ENCODE peak calls at places on chromosomes 7 and 10, in seven cellular contexts. One of them, this sample, is unnamed.

GRCh38 chr7:5694221-5694754 is 87.2 kb downstream of the RNF216 start:
- DNase-seq in HepG2: no peak
- DNase-seq in HCT116: no peak
- DNase-seq in H1: no peak
- DNase-seq in SK-N-SH: no peak
- DNase-seq in K562: no peak
- DNase-seq in GM12878: no peak
- DNase-seq in this sample: no peak

GRCh38 chr7:37759519-37759918 is 76.0 kb downstream of the GPR141 start:
- DNase-seq in HepG2: no peak
- DNase-seq in HCT116: no peak
- DNase-seq in H1: no peak
- DNase-seq in SK-N-SH: no peak
- DNase-seq in K562: no peak
- DNase-seq in GM12878: no peak
- DNase-seq in this sample: no peak

GRCh38 chr10:121574519-121575170 is 23.6 kb downstream of the FGFR2 start:
- DNase-seq in HepG2: no peak
- DNase-seq in HCT116: no peak
- DNase-seq in H1: no peak
- DNase-seq in SK-N-SH: no peak
- DNase-seq in K562: no peak
- DNase-seq in GM12878: no peak
- DNase-seq in this sample: no peak

GRCh38 chr10:100265821-100266485 is 1.5 kb downstream of the CWF19L1 start:
- DNase-seq in HepG2: no peak
- DNase-seq in HCT116: no peak
- DNase-seq in H1: no peak
- DNase-seq in SK-N-SH: no peak
- DNase-seq in K562: no peak
- DNase-seq in GM12878: no peak
- DNase-seq in this sample: no peak

GRCh38 chr7:27193335-27194001 is 6.4 kb downstream of the HOXA13 start:
- DNase-seq in HepG2: no peak
- DNase-seq in HCT116: no peak
- DNase-seq in H1: peak
- DNase-seq in SK-N-SH: no peak
- DNase-seq in K562: no peak
- DNase-seq in GM12878: no peak
- DNase-seq in this sample: no peak

GRCh38 chr10:33117816-33118215 is 159.8 kb upstream of the ITGB1 start:
- DNase-seq in HepG2: no peak
- DNase-seq in HCT116: no peak
- DNase-seq in H1: no peak
- DNase-seq in SK-N-SH: no peak
- DNase-seq in K562: no peak
- DNase-seq in GM12878: no peak
- DNase-seq in this sample: no peak

GRCh38 chr7:156611393-156612010 is 29.1 kb upstream of the RNF32 start:
- DNase-seq in HepG2: no peak
- DNase-seq in HCT116: no peak
- DNase-seq in H1: no peak
- DNase-seq in SK-N-SH: no peak
- DNase-seq in K562: no peak
- DNase-seq in GM12878: no peak
- DNase-seq in this sample: no peak

GRCh38 chr10:31083765-31084184 is 52.1 kb upstream of the ZNF438 start:
- DNase-seq in HepG2: peak
- DNase-seq in HCT116: peak
- DNase-seq in H1: peak
- DNase-seq in SK-N-SH: peak
- DNase-seq in K562: peak
- DNase-seq in GM12878: peak
- DNase-seq in this sample: peak

GRCh38 chr10:121244791-121245190 is 353.5 kb downstream of the FGFR2 start:
- DNase-seq in HepG2: no peak
- DNase-seq in HCT116: no peak
- DNase-seq in H1: no peak
- DNase-seq in SK-N-SH: no peak
- DNase-seq in K562: no peak
- DNase-seq in GM12878: no peak
- DNase-seq in this sample: no peak

DNA sequence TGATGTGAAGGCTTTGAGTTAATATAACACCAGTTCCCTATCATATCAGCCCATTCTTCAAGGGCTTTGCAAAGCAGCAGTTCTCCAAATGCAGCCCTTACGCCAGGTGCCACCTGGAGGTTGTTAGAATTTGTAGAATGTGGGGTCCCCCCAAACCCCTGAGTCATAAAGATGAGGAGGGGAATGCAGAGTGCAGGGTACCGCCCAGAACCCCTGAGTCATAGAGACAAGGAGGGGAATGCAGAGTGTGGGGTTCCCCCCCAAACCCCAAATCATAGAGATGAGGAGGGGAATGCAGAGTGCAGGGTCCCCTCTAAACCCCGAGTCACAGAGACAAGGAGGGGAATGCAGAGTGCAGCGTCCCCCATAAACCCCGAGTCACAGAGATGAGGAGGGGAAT is 605.8 kb downstream of the PTPRN2 start:
- DNase-seq in HepG2: no peak
- DNase-seq in HCT116: no peak
- DNase-seq in H1: no peak
- DNase-seq in SK-N-SH: no peak
- DNase-seq in K562: no peak
- DNase-seq in GM12878: no peak
- DNase-seq in this sample: no peak
- TF ChIP-seq JUND in HepG2: no peak
- TF ChIP-seq JUND in HCT116: no peak
- TF ChIP-seq JUND in H1: no peak
- TF ChIP-seq JUND in SK-N-SH: no peak
- TF ChIP-seq JUND in K562: no peak
- TF ChIP-seq JUND in GM12878: no peak
- TF ChIP-seq JUND in this sample: no peak

GRCh38 chr7:22671177-22671879 is 55.7 kb upstream of the IL6 start:
- DNase-seq in HepG2: no peak
- DNase-seq in HCT116: no peak
- DNase-seq in H1: no peak
- DNase-seq in SK-N-SH: no peak
- DNase-seq in K562: no peak
- DNase-seq in GM12878: no peak
- DNase-seq in this sample: no peak
- TF ChIP-seq JUND in HepG2: no peak
- TF ChIP-seq JUND in HCT116: no peak
- TF ChIP-seq JUND in H1: no peak
- TF ChIP-seq JUND in SK-N-SH: no peak
- TF ChIP-seq JUND in K562: no peak
- TF ChIP-seq JUND in GM12878: no peak
- TF ChIP-seq JUND in this sample: no peak

GRCh38 chr10:6204063-6204340 is 1.3 kb downstream of the PFKFB3 start:
- DNase-seq in HepG2: no peak
- DNase-seq in HCT116: no peak
- DNase-seq in H1: peak
- DNase-seq in SK-N-SH: peak
- DNase-seq in K562: no peak
- DNase-seq in GM12878: no peak
- DNase-seq in this sample: no peak
- TF ChIP-seq JUND in HepG2: no peak
- TF ChIP-seq JUND in HCT116: no peak
- TF ChIP-seq JUND in H1: no peak
- TF ChIP-seq JUND in SK-N-SH: no peak
- TF ChIP-seq JUND in K562: no peak
- TF ChIP-seq JUND in GM12878: no peak
- TF ChIP-seq JUND in this sample: no peak

DNA sequence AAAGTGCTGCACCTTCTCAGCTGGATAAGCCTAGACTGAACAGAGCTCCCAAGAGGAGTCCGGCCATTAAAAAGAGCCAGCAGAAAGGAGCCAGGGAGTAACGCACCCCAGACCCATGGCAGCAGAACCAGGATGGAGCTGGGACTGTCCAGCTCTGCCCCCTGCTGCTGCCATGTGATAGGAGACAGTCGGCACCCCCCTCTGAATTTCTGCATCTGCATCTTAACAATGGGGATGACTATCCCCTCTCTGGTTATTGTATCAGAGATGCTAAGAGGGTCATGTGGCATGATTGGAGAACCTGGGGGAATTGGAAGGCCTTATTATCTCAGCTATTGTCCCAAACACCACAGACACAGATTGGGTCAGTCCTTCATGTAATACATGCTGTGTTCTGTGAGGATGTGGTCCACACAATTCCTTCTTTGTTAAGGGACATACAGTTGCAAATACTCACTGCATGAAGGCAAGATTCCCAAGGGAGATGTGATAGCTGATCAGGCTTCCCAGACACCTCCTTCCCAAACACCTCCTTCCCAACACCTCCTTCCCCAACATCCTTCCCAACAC is 29.3 kb downstream of the PLEKHS1 start:
- DNase-seq in HepG2: no peak
- DNase-seq in HCT116: no peak
- DNase-seq in H1: no peak
- DNase-seq in SK-N-SH: peak
- DNase-seq in K562: no peak
- DNase-seq in GM12878: no peak
- DNase-seq in this sample: no peak
- TF ChIP-seq JUND in HepG2: no peak
- TF ChIP-seq JUND in HCT116: no peak
- TF ChIP-seq JUND in H1: no peak
- TF ChIP-seq JUND in SK-N-SH: no peak
- TF ChIP-seq JUND in K562: no peak
- TF ChIP-seq JUND in GM12878: no peak
- TF ChIP-seq JUND in this sample: no peak

GRCh38 chr10:90847436-90847835 is 10.4 kb downstream of the HTR7 start:
- DNase-seq in HepG2: no peak
- DNase-seq in HCT116: peak
- DNase-seq in H1: no peak
- DNase-seq in SK-N-SH: no peak
- DNase-seq in K562: no peak
- DNase-seq in GM12878: no peak
- DNase-seq in this sample: peak
- TF ChIP-seq JUND in HepG2: no peak
- TF ChIP-seq JUND in HCT116: peak
- TF ChIP-seq JUND in H1: no peak
- TF ChIP-seq JUND in SK-N-SH: no peak
- TF ChIP-seq JUND in K562: no peak
- TF ChIP-seq JUND in GM12878: no peak
- TF ChIP-seq JUND in this sample: no peak

DNA sequence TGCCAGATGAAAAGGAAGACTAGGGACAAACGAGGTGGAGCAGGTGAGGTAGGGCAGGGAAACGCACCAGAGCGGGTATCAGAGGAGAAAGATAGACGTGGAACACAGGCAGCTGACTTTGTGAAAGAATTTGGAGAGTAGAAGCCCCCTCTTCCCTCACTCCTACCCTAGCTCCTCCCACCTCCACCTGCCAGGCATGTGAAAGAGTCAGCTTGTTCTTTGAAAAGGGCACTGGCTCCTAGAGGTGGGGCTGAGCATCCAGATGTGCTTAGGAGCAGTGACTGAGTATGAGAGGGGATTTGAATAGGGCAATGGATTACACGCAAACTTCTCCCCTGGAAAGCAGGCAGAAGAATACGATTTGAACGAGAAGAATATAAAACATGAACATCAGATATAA is 174.2 kb upstream of the INHBA start:
- DNase-seq in HepG2: no peak
- DNase-seq in HCT116: no peak
- DNase-seq in H1: no peak
- DNase-seq in SK-N-SH: no peak
- DNase-seq in K562: no peak
- DNase-seq in GM12878: no peak
- DNase-seq in this sample: no peak
- TF ChIP-seq JUND in HepG2: no peak
- TF ChIP-seq JUND in HCT116: no peak
- TF ChIP-seq JUND in H1: no peak
- TF ChIP-seq JUND in SK-N-SH: no peak
- TF ChIP-seq JUND in K562: no peak
- TF ChIP-seq JUND in GM12878: no peak
- TF ChIP-seq JUND in this sample: no peak

DNA sequence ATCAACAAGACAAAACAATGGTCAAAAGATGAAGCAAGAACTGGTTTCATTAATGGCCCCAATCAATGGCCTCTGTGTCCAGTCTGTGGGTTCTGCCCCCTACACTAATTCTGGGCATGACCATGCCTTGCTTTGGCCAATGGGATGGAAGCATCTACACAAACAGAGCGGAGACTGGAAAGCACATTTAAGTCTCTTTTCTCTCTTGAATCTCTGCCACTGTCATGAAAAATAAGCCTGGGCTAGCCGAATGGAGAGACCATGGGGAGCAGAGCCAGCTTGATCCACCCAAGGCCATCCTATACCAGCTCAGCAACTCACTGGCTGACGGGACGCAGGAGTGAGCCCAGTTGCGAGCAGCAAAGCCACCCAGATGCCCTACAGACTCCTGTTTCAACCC is 30.9 kb downstream of the ANKRD16 start:
- DNase-seq in HepG2: no peak
- DNase-seq in HCT116: no peak
- DNase-seq in H1: no peak
- DNase-seq in SK-N-SH: no peak
- DNase-seq in K562: no peak
- DNase-seq in GM12878: no peak
- DNase-seq in this sample: no peak
- TF ChIP-seq JUND in HepG2: no peak
- TF ChIP-seq JUND in HCT116: no peak
- TF ChIP-seq JUND in H1: no peak
- TF ChIP-seq JUND in SK-N-SH: no peak
- TF ChIP-seq JUND in K562: no peak
- TF ChIP-seq JUND in GM12878: no peak
- TF ChIP-seq JUND in this sample: no peak

DNA sequence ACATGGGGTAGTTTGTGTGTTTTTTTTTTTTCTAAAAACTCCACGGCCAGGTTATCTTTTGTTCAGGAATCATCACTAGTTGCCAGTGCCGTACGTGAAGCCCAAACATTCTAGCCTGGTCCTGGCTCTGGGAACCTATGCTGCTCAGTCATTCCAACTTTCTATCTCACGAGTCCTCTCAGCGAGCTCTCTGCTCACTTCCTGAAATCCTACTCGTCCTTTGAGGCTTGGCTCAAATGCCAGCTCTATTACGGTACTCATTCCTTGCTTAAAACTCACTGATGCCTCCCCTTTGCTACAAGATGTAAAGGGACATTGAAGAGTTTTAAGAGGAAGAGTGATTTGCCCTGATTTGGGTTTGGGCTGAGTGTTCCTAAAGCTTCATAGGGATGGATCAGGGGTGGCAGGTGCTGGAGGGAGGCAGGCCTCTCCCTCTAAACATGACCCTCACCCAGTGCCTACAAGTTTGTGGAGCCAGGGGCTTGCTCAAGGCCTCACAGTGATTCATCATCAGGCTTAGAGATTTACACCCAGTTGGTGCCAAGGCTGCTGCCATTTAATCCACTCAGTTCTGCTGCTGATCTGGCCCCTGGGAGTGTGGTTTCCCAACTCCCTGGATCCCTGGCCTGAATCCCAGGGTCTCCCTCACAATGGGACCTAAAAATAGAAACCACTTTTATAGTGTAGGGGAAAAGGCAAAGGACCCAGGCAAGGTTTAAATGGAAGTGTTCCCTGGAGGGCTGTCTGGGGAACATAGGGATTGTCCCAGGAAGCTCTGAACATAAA is 46.1 kb upstream of the R3HCC1L start:
- DNase-seq in HepG2: no peak
- DNase-seq in HCT116: no peak
- DNase-seq in H1: no peak
- DNase-seq in SK-N-SH: no peak
- DNase-seq in K562: no peak
- DNase-seq in GM12878: no peak
- DNase-seq in this sample: no peak
- TF ChIP-seq JUND in HepG2: no peak
- TF ChIP-seq JUND in HCT116: no peak
- TF ChIP-seq JUND in H1: no peak
- TF ChIP-seq JUND in SK-N-SH: no peak
- TF ChIP-seq JUND in K562: no peak
- TF ChIP-seq JUND in GM12878: no peak
- TF ChIP-seq JUND in this sample: no peak